ENCODE peak calls at places on chromosomes 16 and 17, in four cellular contexts. S is HepG2, V is SK-N-SH, E is GM12878. P is an unnamed sample.

GRCh38 chr17:69960755-69961154 is 114.3 kb upstream of the KCNJ16 start:
- DNase-seq in S (no peak), V (no peak), E (no peak), P (no peak)

GRCh38 chr17:30148376-30148775 is 31.8 kb downstream of the NSRP1 start:
- DNase-seq in S (no peak), V (no peak), E (no peak), P (no peak)

GRCh38 chr16:23435500-23435899 is 17.5 kb downstream of the COG7 start:
- DNase-seq in S (peak; percentile 77), V (peak; percentile 67), E (peak; percentile 15), P (peak; percentile 37)

GRCh38 chr16:29809850-29810698 is 1.9 kb upstream of the PRRT2 start:
- DNase-seq in S (no peak), V (no peak), E (no peak), P (no peak)

GRCh38 chr17:69714659-69715058 is 300.2 kb downstream of the MAP2K6 start:
- DNase-seq in S (no peak), V (no peak), E (no peak), P (no peak)

GRCh38 chr16:69141936-69142335 is 9.5 kb downstream of the UTP4 start:
- DNase-seq in S (no peak), V (no peak), E (no peak), P (no peak)

GRCh38 chr16:65068151-65068740 is 53.6 kb downstream of the CDH11 start:
- DNase-seq in S (no peak), V (no peak), E (no peak), P (no peak)

GRCh38 chr17:58402047-58402446 is 15.3 kb downstream of the RNF43 start:
- DNase-seq in S (no peak), V (no peak), E (no peak), P (peak; percentile 72)

GRCh38 chr17:47719411-47720152 is 13.5 kb upstream of the TBX21 start:
- DNase-seq in S (no peak), V (no peak), E (no peak), P (no peak)

GRCh38 chr16:4572715-4573114 is 16.6 kb downstream of the C16orf96 start:
- DNase-seq in S (no peak), V (no peak), E (no peak), P (no peak)

GRCh38 chr16:66382171-66382965 is 15.9 kb downstream of the CDH5 start:
- DNase-seq in S (no peak), V (no peak), E (no peak), P (no peak)

GRCh38 chr17:77644981-77645380 is 313.5 kb upstream of the TNRC6C start:
- DNase-seq in S (no peak), V (no peak), E (no peak), P (no peak)

GRCh38 chr16:86010680-86011141 is 111.7 kb downstream of the IRF8 start:
- DNase-seq in S (no peak), V (no peak), E (no peak), P (no peak)

GRCh38 chr17:27296427-27296979 is 2.6 kb downstream of the WSB1 start:
- DNase-seq in S (no peak), V (no peak), E (no peak), P (no peak)

GRCh38 chr17:79625706-79626105 is 14.9 kb upstream of the RBFOX3 start:
- DNase-seq in S (no peak), V (peak; percentile 24), E (no peak), P (no peak)

GRCh38 chr16:5330058-5330457 is 232.5 kb upstream of the EEF2KMT start:
- DNase-seq in S (no peak), V (no peak), E (no peak), P (no peak)

GRCh38 chr16:79601978-79602609 is 1.6 kb upstream of the MAF start:
- DNase-seq in S (peak; percentile 76), V (peak; percentile 60), E (peak; percentile 13), P (peak; percentile 80)

GRCh38 chr16:8893426-8893825 is 11.3 kb downstream of the LITAFD start:
- DNase-seq in S (no peak), V (no peak), E (no peak), P (no peak)

GRCh38 chr17:41347872-41348760 is 2.5 kb downstream of the KRT33A start:
- DNase-seq in S (no peak), V (no peak), E (no peak), P (peak; percentile 61)

GRCh38 chr17:74968361-74968780 is 4.2 kb downstream of the HID1 start:
- DNase-seq in S (no peak), V (no peak), E (no peak), P (peak; percentile 88)
- TF ChIP-seq JUND in S (no peak), V (no peak), E (no peak), P (no peak)

DNA sequence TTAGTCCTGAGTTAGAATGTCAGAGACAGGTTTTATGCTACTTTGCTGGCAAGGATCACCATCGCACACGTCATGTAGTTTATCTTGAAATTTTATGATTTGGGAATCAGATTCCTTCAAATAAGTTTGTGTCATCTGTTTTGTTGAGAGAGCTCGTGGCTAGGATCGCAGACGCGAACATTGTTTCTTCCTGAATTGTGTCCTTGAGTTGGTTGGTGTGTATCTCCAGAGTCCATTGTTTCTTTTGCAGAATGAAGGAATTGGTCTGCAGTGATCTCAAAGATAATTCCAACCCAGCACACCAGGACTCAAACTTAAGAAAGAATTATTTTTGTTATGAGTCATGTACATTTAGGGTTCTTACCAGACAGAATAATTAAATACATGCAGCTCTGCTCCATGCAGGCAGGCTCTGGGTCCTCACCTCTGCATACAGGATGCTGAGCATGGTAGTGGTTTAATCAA is 51.6 kb downstream of the PRKCA start:
- DNase-seq in S (no peak), V (no peak), E (no peak), P (no peak)
- TF ChIP-seq JUND in S (no peak), V (peak; percentile 84), E (no peak), P (no peak)

GRCh38 chr16:49181812-49182211 is 99.8 kb downstream of the CBLN1 start:
- DNase-seq in S (no peak), V (no peak), E (no peak), P (no peak)

GRCh38 chr16:49183911-49184310 is 97.7 kb downstream of the CBLN1 start:
- DNase-seq in S (peak; percentile 20), V (peak; percentile 37), E (no peak), P (no peak)

GRCh38 chr16:49179714-49180330 is 101.8 kb downstream of the CBLN1 start:
- DNase-seq in S (no peak), V (no peak), E (no peak), P (no peak)
- TF ChIP-seq JUND in S (no peak), V (no peak), E (no peak), P (no peak)

GRCh38 chr16:12545792-12546342 is 257.8 kb downstream of the CPPED1 start:
- DNase-seq in S (no peak), V (no peak), E (peak; percentile 57), P (no peak)

GRCh38 chr16:12546918-12547607 is 256.6 kb downstream of the CPPED1 start:
- DNase-seq in S (no peak), V (no peak), E (peak; percentile 89), P (no peak)

GRCh38 chr16:12545292-12545610 is 258.4 kb downstream of the CPPED1 start:
- DNase-seq in S (peak; percentile 78), V (no peak), E (no peak), P (no peak)

GRCh38 chr16:12548270-12548983 is 255.3 kb downstream of the CPPED1 start:
- DNase-seq in S (no peak), V (no peak), E (peak; percentile 44), P (no peak)

GRCh38 chr16:12547608-12547922 is 256.1 kb downstream of the CPPED1 start:
- DNase-seq in S (no peak), V (no peak), E (no peak), P (no peak)
- TF ChIP-seq JUND in S (no peak), V (no peak), E (no peak), P (no peak)

GRCh38 chr17:18858567-18859245 is 775 bp downstream of the PRPSAP2 start:
- DNase-seq in S (no peak), V (no peak), E (no peak), P (no peak)

GRCh38 chr17:18857864-18858566 is at the start of gene PRPSAP2:
- DNase-seq in S (peak; percentile 89), V (peak; percentile 99), E (peak; percentile 82), P (peak; percentile 98)

GRCh38 chr17:18862011-18862410 is 4.1 kb downstream of the PRPSAP2 start:
- DNase-seq in S (no peak), V (no peak), E (no peak), P (no peak)

GRCh38 chr17:18860161-18860972 is 2.4 kb downstream of the PRPSAP2 start:
- DNase-seq in S (no peak), V (no peak), E (peak; percentile 79), P (no peak)

GRCh38 chr17:18859256-18859655 is 1.3 kb downstream of the PRPSAP2 start:
- DNase-seq in S (peak; percentile 28), V (peak; percentile 28), E (no peak), P (no peak)
- TF ChIP-seq JUND in S (no peak), V (no peak), E (no peak), P (no peak)

GRCh38 chr17:20771104-20771503 is 191.6 kb downstream of the CDRT15L2 start:
- DNase-seq in S (no peak), V (no peak), E (no peak), P (no peak)
- TF ChIP-seq JUND in S (no peak), V (no peak), E (no peak), P (no peak)

DNA sequence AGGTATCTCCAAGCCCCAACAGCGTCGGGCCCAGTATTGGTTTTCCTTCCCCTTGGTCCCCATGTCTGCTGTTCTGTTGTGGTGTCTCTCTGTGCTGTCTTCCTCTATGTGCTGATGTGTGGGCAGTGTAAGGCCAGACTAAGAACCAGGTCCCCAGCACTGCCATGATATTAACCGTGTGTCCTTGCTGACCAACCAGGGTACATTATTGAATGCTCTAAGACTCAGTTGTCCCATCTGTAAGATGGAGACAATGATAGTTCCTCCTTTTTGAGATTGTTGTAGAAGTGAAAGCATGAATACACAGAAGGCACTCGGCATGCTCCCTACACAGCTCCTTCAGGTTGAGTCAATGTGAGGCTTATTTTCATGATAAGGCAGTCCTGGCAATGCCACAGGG is 20.6 kb downstream of the AOC3 start:
- DNase-seq in S (no peak), V (no peak), E (no peak), P (no peak)
- TF ChIP-seq JUND in S (no peak), V (no peak), E (no peak), P (no peak)

DNA sequence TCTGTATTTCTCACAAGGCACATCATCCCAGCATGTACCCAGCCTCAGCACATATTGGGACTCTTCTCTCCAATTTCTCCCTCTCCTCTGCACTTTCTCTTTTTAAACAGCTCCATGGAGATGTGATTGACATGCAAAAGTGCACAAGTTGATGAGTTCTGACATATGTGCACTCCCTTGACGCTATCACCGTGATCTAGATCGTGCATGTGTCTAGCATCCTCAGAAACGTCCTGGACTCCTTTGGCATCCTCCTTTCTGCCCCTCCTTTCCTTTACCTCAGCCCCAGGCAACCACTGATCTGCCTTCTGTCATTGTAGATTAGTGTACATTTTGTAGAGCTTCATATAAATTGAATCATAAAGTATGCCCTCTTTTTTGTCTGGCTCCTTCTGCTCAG is 108.0 kb upstream of the HSBP1 start:
- DNase-seq in S (no peak), V (no peak), E (no peak), P (no peak)
- TF ChIP-seq JUND in S (no peak), V (no peak), E (no peak), P (no peak)